ENCODE peak calls at places on chromosomes 2 and 18, in six cellular contexts. I, E, H, A, Z and Q are unnamed samples.
A peak's percentile ranks its signal among the peaks of the same experiment; 100 is the strongest.

GRCh38 chr2:217434183-217434620 is 568.6 kb downstream of the TNS1 start:
- DNase-seq in I (peak; percentile 84), E (peak; percentile 75), H (peak; percentile 78), A (peak; percentile 97), Z (peak; percentile 79), Q (peak; percentile 97)

GRCh38 chr2:1866402-1867091 is 122.2 kb upstream of the PXDN start:
- DNase-seq in I (no peak), E (no peak), H (no peak), A (no peak), Z (no peak), Q (no peak)

GRCh38 chr2:172947461-172947860 is 128.2 kb upstream of the MAP3K20 start:
- DNase-seq in I (no peak), E (no peak), H (no peak), A (no peak), Z (no peak), Q (no peak)

GRCh38 chr2:20143263-20143662 is 81.7 kb downstream of the SDC1 start:
- DNase-seq in I (no peak), E (no peak), H (no peak), A (peak; percentile 85), Z (no peak), Q (peak; percentile 54)

GRCh38 chr2:46970334-46971288 is 55.0 kb upstream of the MCFD2 start:
- DNase-seq in I (peak; percentile 73), E (peak; percentile 95), H (no peak), A (peak; percentile 86), Z (no peak), Q (peak; percentile 94)

GRCh38 chr2:239599299-239599698 is 198.5 kb upstream of the HDAC4 start:
- DNase-seq in I (no peak), E (no peak), H (peak; percentile 37), A (no peak), Z (no peak), Q (no peak)

GRCh38 chr2:196459539-196459938 is 180.0 kb upstream of the CCDC150 start:
- DNase-seq in I (no peak), E (peak; percentile 39), H (no peak), A (no peak), Z (no peak), Q (no peak)

GRCh38 chr2:37532503-37532902 is 138.9 kb downstream of the CDC42EP3 start:
- DNase-seq in I (no peak), E (no peak), H (no peak), A (no peak), Z (no peak), Q (no peak)

GRCh38 chr2:8413589-8414135 is 268.2 kb upstream of the ID2 start:
- DNase-seq in I (peak; percentile 47), E (peak; percentile 86), H (no peak), A (no peak), Z (no peak), Q (no peak)

GRCh38 chr2:217249490-217250451 is 389.9 kb upstream of the TNP1 start:
- DNase-seq in I (no peak), E (peak; percentile 56), H (no peak), A (peak; percentile 37), Z (no peak), Q (no peak)

GRCh38 chr18:74598350-74599001 is 806 bp downstream of the ZNF407 start:
- DNase-seq in I (peak; percentile 57), E (peak; percentile 82), H (peak; percentile 88), A (peak; percentile 32), Z (no peak), Q (peak; percentile 18)

GRCh38 chr2:239298126-239298804 is 102.6 kb downstream of the HDAC4 start:
- DNase-seq in I (no peak), E (peak; percentile 90), H (no peak), A (no peak), Z (no peak), Q (peak; percentile 4)

GRCh38 chr18:55900380-55900779 is 312.4 kb upstream of the TCF4 start:
- DNase-seq in I (no peak), E (no peak), H (no peak), A (no peak), Z (peak; percentile 50), Q (no peak)

GRCh38 chr2:101625387-101625786 is 72.1 kb upstream of the MAP4K4 start:
- DNase-seq in I (no peak), E (peak; percentile 45), H (no peak), A (peak; percentile 27), Z (no peak), Q (peak; percentile 23)

GRCh38 chr2:147649288-147649687 is 195.5 kb upstream of the ACVR2A start:
- DNase-seq in I (no peak), E (no peak), H (no peak), A (no peak), Z (no peak), Q (no peak)

GRCh38 chr2:44819061-44819460 is 122.4 kb upstream of the SIX3 start:
- DNase-seq in I (no peak), E (no peak), H (no peak), A (no peak), Z (no peak), Q (no peak)

GRCh38 chr2:150619607-150620330 is 132.3 kb upstream of the RND3 start:
- DNase-seq in I (no peak), E (no peak), H (no peak), A (peak; percentile 68), Z (no peak), Q (peak; percentile 77)
- H3K4me3 ChIP-seq in I (no peak overlapping the region), E (no peak overlapping the region), H (no peak overlapping the region), A (no peak overlapping the region), Z (no peak overlapping the region), Q (no peak overlapping the region)

DNA sequence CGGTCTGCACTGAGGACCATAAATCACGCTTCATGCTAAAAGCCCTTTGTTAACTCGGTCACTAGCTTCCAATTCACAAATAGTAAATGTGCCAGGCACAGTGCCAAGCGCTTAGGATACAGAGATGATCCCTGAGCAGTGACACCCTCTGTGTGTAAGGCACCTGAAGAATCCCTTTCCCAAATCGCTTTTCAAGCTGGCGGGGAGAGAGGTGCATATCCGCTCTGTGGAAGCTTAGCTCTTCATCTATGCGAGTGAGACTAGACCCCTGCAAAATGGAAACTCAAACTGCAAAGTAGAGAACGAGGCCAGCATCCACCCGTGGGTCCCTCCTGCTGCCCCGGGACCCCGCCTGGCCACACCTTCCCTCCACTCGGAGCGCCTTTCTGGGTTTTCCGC is 2.4 kb downstream of the PIEZO2 start:
- DNase-seq in I (no peak), E (no peak), H (no peak), A (no peak), Z (no peak), Q (no peak)
- H3K4me3 ChIP-seq in I (no peak overlapping the region), E (no peak overlapping the region), H (peak overlapping the region; percentile 51), A (no peak overlapping the region), Z (no peak overlapping the region), Q (no peak overlapping the region)

DNA sequence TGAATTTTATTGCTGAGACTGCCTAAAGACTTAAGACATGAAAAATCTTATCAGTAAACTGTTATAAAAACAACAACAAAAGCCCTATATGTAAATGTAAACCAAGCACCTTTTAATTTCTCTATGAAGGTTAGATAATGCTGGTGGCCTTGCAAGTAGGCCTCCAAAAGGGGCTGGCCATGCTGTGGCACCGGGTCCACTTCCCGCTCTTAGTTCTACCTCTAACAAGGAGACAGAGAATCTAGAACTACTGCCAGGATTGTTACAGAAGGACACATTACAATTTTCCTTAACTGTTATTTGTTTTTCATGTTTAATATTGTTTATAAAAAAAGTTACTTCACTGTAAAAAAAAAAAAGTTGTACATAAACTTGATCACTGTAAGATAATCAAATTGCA is 49.0 kb downstream of the UGP2 start:
- DNase-seq in I (no peak), E (no peak), H (no peak), A (no peak), Z (no peak), Q (no peak)
- H3K4me3 ChIP-seq in I (no peak overlapping the region), E (no peak overlapping the region), H (no peak overlapping the region), A (no peak overlapping the region), Z (no peak overlapping the region), Q (no peak overlapping the region)

GRCh38 chr2:33136570-33136969 is 189.8 kb downstream of the LTBP1 start:
- DNase-seq in I (no peak), E (no peak), H (no peak), A (peak; percentile 22), Z (no peak), Q (peak; percentile 48)
- H3K4me3 ChIP-seq in I (no peak overlapping the region), E (no peak overlapping the region), H (peak overlapping the region; percentile 39), A (no peak overlapping the region), Z (no peak overlapping the region), Q (no peak overlapping the region)

GRCh38 chr2:176156301-176156958 is 677 bp upstream of the HOXD3 start:
- DNase-seq in I (no peak), E (no peak), H (no peak), A (no peak), Z (no peak), Q (no peak)
- H3K4me3 ChIP-seq in I (no peak overlapping the region), E (no peak overlapping the region), H (no peak overlapping the region), A (no peak overlapping the region), Z (no peak overlapping the region), Q (no peak overlapping the region)

GRCh38 chr2:26175191-26175715 is 2.4 kb downstream of the GAREM2 start:
- DNase-seq in I (no peak), E (no peak), H (no peak), A (no peak), Z (no peak), Q (no peak)
- H3K4me3 ChIP-seq in I (no peak overlapping the region), E (no peak overlapping the region), H (no peak overlapping the region), A (no peak overlapping the region), Z (no peak overlapping the region), Q (no peak overlapping the region)

GRCh38 chr2:69695850-69696216 is 46.1 kb upstream of the ANXA4 start:
- DNase-seq in I (no peak), E (no peak), H (no peak), A (no peak), Z (no peak), Q (no peak)

GRCh38 chr2:69692424-69692823 is 48.9 kb upstream of the AAK1 start:
- DNase-seq in I (no peak), E (no peak), H (no peak), A (peak; percentile 74), Z (no peak), Q (peak; percentile 79)

GRCh38 chr2:69694894-69695849 is 46.8 kb upstream of the ANXA4 start:
- DNase-seq in I (no peak), E (peak; percentile 92), H (no peak), A (peak; percentile 50), Z (peak; percentile 53), Q (peak; percentile 84)

GRCh38 chr2:69693059-69693458 is 48.9 kb upstream of the ANXA4 start:
- DNase-seq in I (no peak), E (no peak), H (no peak), A (no peak), Z (no peak), Q (no peak)

DNA sequence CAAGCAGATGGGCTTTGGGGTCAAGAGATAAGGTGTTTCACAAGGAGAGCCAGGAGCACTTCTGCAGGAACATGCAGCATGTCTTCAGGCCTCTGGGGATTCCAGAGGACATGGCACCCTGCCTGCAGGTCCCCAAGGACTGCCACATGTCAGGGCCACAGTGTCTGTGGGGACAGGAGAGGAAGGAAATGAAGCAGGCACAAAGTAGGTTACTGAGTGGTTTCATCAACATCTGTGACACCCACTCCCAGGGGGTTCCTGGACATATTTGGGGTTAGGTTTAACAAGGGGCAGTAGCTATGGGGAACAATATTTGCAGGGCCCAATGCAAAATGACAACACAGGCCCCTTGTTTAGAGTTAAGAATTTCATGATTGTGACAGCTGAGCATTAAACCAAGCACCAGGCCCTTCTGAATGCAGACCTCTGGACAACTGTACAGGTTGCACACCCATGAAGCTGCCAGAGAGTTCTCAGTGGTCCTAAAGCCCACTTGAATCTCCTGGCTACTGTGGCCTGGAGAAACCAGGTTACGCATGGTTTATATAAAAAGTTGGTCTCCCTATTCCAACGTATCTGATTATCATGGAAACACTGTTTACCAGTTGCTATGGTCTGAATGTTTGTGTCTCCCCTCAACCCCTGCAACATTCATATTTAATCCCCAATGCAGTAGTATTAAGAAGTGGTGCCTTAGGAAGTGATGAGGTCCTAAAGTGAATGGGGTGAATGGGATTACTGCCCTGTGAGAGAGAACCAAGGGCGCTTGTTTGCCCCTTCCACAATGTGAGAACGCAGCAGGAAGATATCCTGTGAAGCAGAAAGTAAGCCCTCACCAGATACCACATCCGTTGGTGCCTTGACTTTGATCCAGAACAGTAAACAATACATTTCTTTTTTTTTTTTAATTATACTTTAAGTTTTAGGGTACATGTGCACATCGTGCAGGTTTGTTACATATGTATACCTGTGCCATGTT is 48.2 kb upstream of the ANXA4 start:
- DNase-seq in I (no peak), E (peak; percentile 99), H (no peak), A (no peak), Z (no peak), Q (no peak)
- H3K4me3 ChIP-seq in I (no peak overlapping the region), E (peak overlapping the region; percentile 12), H (no peak overlapping the region), A (no peak overlapping the region), Z (no peak overlapping the region), Q (no peak overlapping the region)